ENCODE peak calls at places on chromosomes 5 and 9, in eight cellular contexts. J is HCT116, Y is astrocyte of the spinal cord, O is heart left ventricle, D is progenitor cell of endocrine pancreas, V is PC-3, B is choroid plexus epithelial cell, A is foreskin fibroblast. N is an unnamed sample.

GRCh38 chr5:143923634-143924265 is 111.8 kb downstream of the HMHB1 start:
- DNase-seq in J (no peak), Y (peak), O (no peak), D (no peak), V (peak), B (peak), A (peak), N (peak)

GRCh38 chr9:91106415-91106814 is 255.3 kb downstream of the AUH start:
- DNase-seq in J (no peak), Y (no peak), O (no peak), D (no peak), V (no peak), B (no peak), A (no peak), N (no peak)

GRCh38 chr5:472076-472655 is 29.2 kb downstream of the EXOC3 start:
- DNase-seq in J (no peak), Y (no peak), O (no peak), D (no peak), V (no peak), B (peak), A (peak), N (peak)

GRCh38 chr9:81266674-81267073 is 422.7 kb downstream of the TLE1 start:
- DNase-seq in J (peak), Y (peak), O (no peak), D (no peak), V (peak), B (peak), A (peak), N (peak)

GRCh38 chr9:114504341-114505186 is 709 bp downstream of the WHRN start:
- DNase-seq in J (peak), Y (peak), O (peak), D (peak), V (peak), B (peak), A (peak), N (no peak)

GRCh38 chr5:98938459-98938858 is 9.7 kb upstream of the CHD1 start:
- DNase-seq in J (no peak), Y (peak), O (no peak), D (no peak), V (peak), B (peak), A (peak), N (peak)

GRCh38 chr5:147403659-147404640 is 105.9 kb downstream of the DPYSL3 start:
- DNase-seq in J (peak), Y (peak), O (peak), D (no peak), V (peak), B (peak), A (peak), N (peak)

GRCh38 chr9:135330307-135330631 is 149.3 kb upstream of the PPP1R26 start:
- DNase-seq in J (no peak), Y (no peak), O (no peak), D (no peak), V (no peak), B (no peak), A (no peak), N (no peak)

GRCh38 chr5:143521891-143522290 is 118.4 kb upstream of the NR3C1 start:
- DNase-seq in J (no peak), Y (no peak), O (no peak), D (no peak), V (no peak), B (no peak), A (no peak), N (no peak)

GRCh38 chr5:138305797-138306196 is 25.8 kb downstream of the CDC25C start:
- DNase-seq in J (no peak), Y (no peak), O (peak), D (no peak), V (no peak), B (no peak), A (no peak), N (no peak)

GRCh38 chr9:89603629-89604462 is 966 bp upstream of the GADD45G start:
- DNase-seq in J (no peak), Y (peak), O (peak), D (peak), V (no peak), B (peak), A (peak), N (peak)

GRCh38 chr9:136201609-136202448 is 3.1 kb downstream of the LHX3 start:
- DNase-seq in J (no peak), Y (no peak), O (no peak), D (peak), V (no peak), B (peak), A (peak), N (no peak)

GRCh38 chr5:150516011-150516410 is 8.1 kb downstream of the NDST1 start:
- DNase-seq in J (no peak), Y (peak), O (peak), D (no peak), V (no peak), B (peak), A (peak), N (peak)

GRCh38 chr5:79235222-79235577 is 731 bp upstream of the JMY start:
- DNase-seq in J (no peak), Y (peak), O (no peak), D (no peak), V (peak), B (peak), A (peak), N (peak)

GRCh38 chr5:122665087-122665486 is 109.8 kb upstream of the SNX2 start:
- DNase-seq in J (no peak), Y (no peak), O (no peak), D (no peak), V (no peak), B (peak), A (peak), N (peak)

GRCh38 chr9:122360891-122361290 is 9.9 kb upstream of the PTGS1 start:
- DNase-seq in J (no peak), Y (no peak), O (no peak), D (no peak), V (no peak), B (no peak), A (peak), N (peak)

GRCh38 chr5:178163772-178164735 is 10.4 kb upstream of the NHP2 start:
- DNase-seq in J (peak), Y (peak), O (peak), D (peak), V (peak), B (peak), A (peak), N (peak)

GRCh38 chr9:137459147-137459600 is at the start of gene NSMF:
- DNase-seq in J (peak), Y (peak), O (peak), D (peak), V (peak), B (peak), A (peak), N (peak)

GRCh38 chr9:134487066-134487710 is 154.4 kb upstream of the COL5A1 start:
- DNase-seq in J (no peak), Y (no peak), O (no peak), D (no peak), V (no peak), B (no peak), A (no peak), N (no peak)

GRCh38 chr9:133149130-133150015 is 14.3 kb downstream of the GBGT1 start:
- DNase-seq in J (peak), Y (peak), O (peak), D (peak), V (peak), B (peak), A (peak), N (peak)
- TF ChIP-seq CTCF in J (no peak), Y (peak), O (peak), D (peak), V (peak), B (no peak), A (no peak), N (peak)

GRCh38 chr9:32136700-32137339 is 247.6 kb upstream of the ACO1 start:
- DNase-seq in J (no peak), Y (no peak), O (no peak), D (no peak), V (no peak), B (no peak), A (no peak), N (no peak)
- TF ChIP-seq CTCF in J (no peak), Y (no peak), O (no peak), D (peak), V (no peak), B (no peak), A (no peak), N (no peak)

GRCh38 chr5:142104491-142104890 is 4.1 kb upstream of the NDFIP1 start:
- DNase-seq in J (no peak), Y (no peak), O (no peak), D (no peak), V (no peak), B (no peak), A (no peak), N (no peak)
- TF ChIP-seq CTCF in J (no peak), Y (no peak), O (no peak), D (no peak), V (no peak), B (no peak), A (no peak), N (no peak)

DNA sequence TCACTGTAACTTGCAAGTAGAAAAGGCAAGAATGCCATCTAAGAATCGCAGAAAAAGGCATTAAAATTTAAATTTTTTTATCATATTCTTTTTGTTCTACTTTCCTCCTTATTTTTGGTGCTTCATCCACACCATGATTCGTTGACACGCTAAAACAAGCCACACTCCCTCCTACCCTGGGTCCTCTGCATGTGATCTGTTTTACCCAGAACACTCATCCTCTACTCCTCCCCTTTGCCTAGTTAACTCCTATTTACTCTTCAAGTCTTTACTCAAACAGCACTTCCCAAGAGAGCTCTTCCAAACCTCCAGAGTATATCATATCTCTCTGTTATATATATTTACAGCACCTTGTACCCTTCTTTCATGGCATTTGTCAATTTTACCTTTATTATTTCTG is 61.4 kb upstream of the SRP19 start:
- DNase-seq in J (no peak), Y (no peak), O (no peak), D (no peak), V (no peak), B (no peak), A (no peak), N (no peak)
- TF ChIP-seq CTCF in J (no peak), Y (no peak), O (no peak), D (no peak), V (no peak), B (no peak), A (no peak), N (no peak)

GRCh38 chr5:17796757-17797398 is 162.6 kb downstream of the TAF11L14 start:
- DNase-seq in J (no peak), Y (no peak), O (no peak), D (no peak), V (peak), B (no peak), A (no peak), N (no peak)

GRCh38 chr5:17794829-17795228 is 160.6 kb downstream of the TAF11L14 start:
- DNase-seq in J (no peak), Y (no peak), O (no peak), D (no peak), V (no peak), B (no peak), A (no peak), N (no peak)

GRCh38 chr5:17799521-17799920 is 165.3 kb downstream of the TAF11L14 start:
- DNase-seq in J (no peak), Y (no peak), O (no peak), D (no peak), V (peak), B (no peak), A (no peak), N (no peak)

DNA sequence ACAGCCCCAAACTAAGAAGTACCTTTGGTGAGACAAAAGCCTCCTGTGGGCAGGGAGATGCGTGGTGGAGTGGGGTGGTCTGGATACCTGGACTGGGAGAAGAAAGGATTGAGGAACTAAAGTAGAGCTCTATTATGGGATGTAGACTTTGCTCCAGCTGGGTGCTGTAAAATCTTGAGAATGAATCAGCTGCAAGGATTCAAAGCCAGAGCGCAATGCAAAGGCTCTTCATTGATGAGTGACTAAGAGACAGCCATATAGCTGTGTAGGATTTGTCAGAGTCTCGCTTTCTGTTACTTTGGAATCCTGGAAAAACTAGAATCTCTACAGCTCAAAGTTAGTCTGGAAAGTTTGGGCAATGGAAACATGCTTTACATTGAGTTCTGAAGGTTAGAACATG is 159.9 kb downstream of the TAF11L14 start:
- DNase-seq in J (no peak), Y (no peak), O (no peak), D (no peak), V (peak), B (no peak), A (no peak), N (no peak)
- TF ChIP-seq CTCF in J (no peak), Y (no peak), O (no peak), D (no peak), V (no peak), B (no peak), A (no peak), N (no peak)

DNA sequence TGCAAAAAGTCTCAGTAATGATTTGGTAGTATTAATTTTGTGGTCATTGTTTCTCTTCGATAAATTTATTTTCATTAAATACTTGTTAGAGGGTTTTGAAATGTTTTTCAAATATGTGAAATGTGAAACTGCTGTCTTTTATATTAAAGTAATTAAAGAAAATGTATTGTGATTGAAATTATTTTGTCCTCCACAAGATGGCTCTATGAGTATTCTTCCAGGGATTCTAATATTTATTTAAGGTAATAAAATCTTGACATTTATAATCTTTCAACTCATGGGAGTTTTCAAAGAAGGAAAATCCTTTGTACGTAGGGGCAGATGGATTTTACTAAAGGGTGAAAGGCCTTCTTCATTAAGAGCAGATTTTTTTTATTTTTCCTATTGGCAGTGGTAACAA is 19.3 kb downstream of the ISOC1 start:
- DNase-seq in J (no peak), Y (no peak), O (no peak), D (no peak), V (peak), B (no peak), A (no peak), N (peak)
- TF ChIP-seq CTCF in J (peak), Y (no peak), O (no peak), D (peak), V (peak), B (no peak), A (peak), N (peak)

GRCh38 chr9:7591501-7591900 is 208.1 kb downstream of the DMAC1 start:
- DNase-seq in J (no peak), Y (no peak), O (no peak), D (no peak), V (no peak), B (no peak), A (no peak), N (no peak)

GRCh38 chr9:7597716-7598115 is 201.9 kb downstream of the DMAC1 start:
- DNase-seq in J (no peak), Y (no peak), O (no peak), D (no peak), V (no peak), B (no peak), A (no peak), N (no peak)

GRCh38 chr9:7592321-7593319 is 207.0 kb downstream of the DMAC1 start:
- DNase-seq in J (no peak), Y (no peak), O (no peak), D (no peak), V (no peak), B (no peak), A (peak), N (no peak)
- TF ChIP-seq CTCF in J (no peak), Y (peak), O (no peak), D (peak), V (no peak), B (no peak), A (no peak), N (peak)

GRCh38 chr9:124345751-124346281 is 69.4 kb downstream of the PSMB7 start:
- DNase-seq in J (no peak), Y (no peak), O (no peak), D (no peak), V (no peak), B (no peak), A (no peak), N (no peak)

GRCh38 chr9:124347968-124348358 is 67.3 kb downstream of the PSMB7 start:
- DNase-seq in J (no peak), Y (no peak), O (no peak), D (no peak), V (no peak), B (no peak), A (no peak), N (no peak)

GRCh38 chr9:124347206-124347967 is 67.9 kb downstream of the PSMB7 start:
- DNase-seq in J (no peak), Y (no peak), O (no peak), D (no peak), V (no peak), B (no peak), A (no peak), N (no peak)

GRCh38 chr9:124345063-124345462 is 70.2 kb downstream of the PSMB7 start:
- DNase-seq in J (no peak), Y (no peak), O (no peak), D (no peak), V (no peak), B (no peak), A (no peak), N (no peak)

GRCh38 chr9:124346347-124347163 is 68.7 kb downstream of the PSMB7 start:
- DNase-seq in J (no peak), Y (no peak), O (no peak), D (no peak), V (no peak), B (no peak), A (no peak), N (no peak)
- TF ChIP-seq CTCF in J (no peak), Y (no peak), O (no peak), D (no peak), V (no peak), B (no peak), A (no peak), N (no peak)

GRCh38 chr9:127806871-127807270 is 4.2 kb downstream of the FPGS start:
- DNase-seq in J (no peak), Y (no peak), O (no peak), D (no peak), V (no peak), B (no peak), A (no peak), N (no peak)

GRCh38 chr9:127805620-127806019 is 2.9 kb downstream of the FPGS start:
- DNase-seq in J (peak), Y (no peak), O (no peak), D (no peak), V (no peak), B (peak), A (peak), N (no peak)

GRCh38 chr9:127802576-127803443 is at the start of gene FPGS:
- DNase-seq in J (peak), Y (peak), O (peak), D (peak), V (peak), B (peak), A (peak), N (peak)

GRCh38 chr9:127803507-127804352 is 1.0 kb downstream of the FPGS start:
- DNase-seq in J (no peak), Y (peak), O (no peak), D (no peak), V (peak), B (no peak), A (peak), N (peak)

GRCh38 chr9:127801955-127802575 is 617 bp upstream of the FPGS start:
- DNase-seq in J (no peak), Y (no peak), O (no peak), D (no peak), V (no peak), B (peak), A (peak), N (peak)
- TF ChIP-seq CTCF in J (no peak), Y (peak), O (no peak), D (peak), V (peak), B (peak), A (no peak), N (no peak)

GRCh38 chr5:77518304-77518703 is 26.2 kb upstream of the WDR41 start:
- DNase-seq in J (peak), Y (no peak), O (no peak), D (no peak), V (peak), B (peak), A (peak), N (peak)
- TF ChIP-seq CTCF in J (peak), Y (peak), O (no peak), D (peak), V (peak), B (no peak), A (no peak), N (peak)

N was measured in fibroblast of the aortic adventitia.